ENCODE peak calls at places on chromosomes 2 and 18, in eight cellular contexts. T is AML-193, W is HEK293T, Y is ACHN, Q is endothelial cell, H is NCI-H1694 treated with DMSO at 0.1 percent for 48 hours, Z is EL, O is neural crest cell. I is an unnamed sample.

GRCh38 chr2:62398295-62398855 is 107.6 kb downstream of the TMEM17 start:
- DNase-seq in T (no peak), W (no peak), Y (no peak), Q (no peak), H (no peak), Z (no peak), O (no peak), I (no peak)

GRCh38 chr18:58258707-58259342 is 214.8 kb downstream of the NEDD4L start:
- DNase-seq in T (no peak), W (no peak), Y (no peak), Q (no peak), H (no peak), Z (no peak), O (no peak), I (no peak)

GRCh38 chr2:128611421-128612320 is 293.0 kb upstream of the HS6ST1 start:
- DNase-seq in T (no peak), W (no peak), Y (no peak), Q (no peak), H (no peak), Z (no peak), O (no peak), I (no peak)

GRCh38 chr2:50783116-50783515 is 248.8 kb downstream of the NRXN1 start:
- DNase-seq in T (no peak), W (no peak), Y (no peak), Q (no peak), H (no peak), Z (no peak), O (no peak), I (no peak)

GRCh38 chr2:96792772-96793749 is 23.0 kb upstream of the CNNM3 start:
- DNase-seq in T (no peak), W (no peak), Y (no peak), Q (no peak), H (no peak), Z (no peak), O (no peak), I (no peak)

GRCh38 chr18:13378150-13378549 is 159.6 kb downstream of the LDLRAD4 start:
- DNase-seq in T (no peak), W (no peak), Y (no peak), Q (no peak), H (no peak), Z (no peak), O (no peak), I (no peak)

GRCh38 chr2:66850406-66850805 is 415.5 kb downstream of the MEIS1 start:
- DNase-seq in T (no peak), W (no peak), Y (no peak), Q (no peak), H (no peak), Z (no peak), O (no peak), I (no peak)

GRCh38 chr2:11389551-11390528 is 45.4 kb upstream of the ROCK2 start:
- DNase-seq in T (no peak), W (no peak), Y (peak), Q (no peak), H (no peak), Z (peak), O (no peak), I (no peak)

GRCh38 chr2:218721488-218721887 is 10.9 kb downstream of the TTLL4 start:
- DNase-seq in T (no peak), W (no peak), Y (no peak), Q (no peak), H (no peak), Z (no peak), O (no peak), I (no peak)